ENCODE peak calls at places on chromosomes 2 and 18, in four cellular contexts. B is activated T-helper 1 cell treated with anti-CD3 and anti-CD28 coated beads, Interleukin-2, amount 50 U/mL, for 16 hours; T is NCI-H345; U is fibroblast of mammary gland. C is an unnamed sample.

GRCh38 chr18:60174832-60175231 is 197.7 kb downstream of the MC4R start:
- DNase-seq in B (no peak), T (no peak), U (no peak), C (no peak)

GRCh38 chr2:216090369-216090786 is 8.7 kb downstream of the TMEM169 start:
- DNase-seq in B (no peak), T (no peak), U (no peak), C (no peak)

GRCh38 chr18:21484851-21485636 is 115.5 kb downstream of the ESCO1 start:
- DNase-seq in B (no peak), T (no peak), U (peak), C (no peak)

GRCh38 chr2:47043891-47044239 is 111.2 kb downstream of the STPG4 start:
- DNase-seq in B (no peak), T (peak), U (no peak), C (no peak)

GRCh38 chr2:171185941-171186340 is 25.2 kb upstream of the TLK1 start:
- DNase-seq in B (no peak), T (no peak), U (peak), C (no peak)

GRCh38 chr2:221546505-221547225 is 25.4 kb downstream of the EPHA4 start:
- DNase-seq in B (no peak), T (no peak), U (no peak), C (no peak)

GRCh38 chr2:183079335-183079775 is 808 bp downstream of the DUSP19 start:
- DNase-seq in B (no peak), T (no peak), U (peak), C (no peak)

GRCh38 chr18:55504808-55505207 is 83.2 kb downstream of the TCF4 start:
- DNase-seq in B (no peak), T (no peak), U (no peak), C (no peak)

GRCh38 chr2:146241023-146241422 is 1603.8 kb upstream of the ACVR2A start:
- DNase-seq in B (no peak), T (no peak), U (no peak), C (no peak)

GRCh38 chr2:71428472-71429383 is 24.6 kb upstream of the DYSF start:
- DNase-seq in B (no peak), T (no peak), U (no peak), C (no peak)

GRCh38 chr18:76432274-76432755 is 62.7 kb downstream of the ZNF516 start:
- DNase-seq in B (no peak), T (no peak), U (no peak), C (no peak)

GRCh38 chr2:221671515-221671914 is 99.4 kb upstream of the EPHA4 start:
- DNase-seq in B (no peak), T (no peak), U (peak), C (no peak)

GRCh38 chr2:20650412-20650879 is 452 bp downstream of the HS1BP3 start:
- DNase-seq in B (no peak), T (peak), U (peak), C (peak)

GRCh38 chr2:239008004-239008403 is 160.1 kb downstream of the TWIST2 start:
- DNase-seq in B (no peak), T (no peak), U (no peak), C (no peak)

GRCh38 chr18:49764032-49764431 is 49.3 kb downstream of the ACAA2 start:
- DNase-seq in B (no peak), T (no peak), U (peak), C (no peak)

GRCh38 chr2:216131175-216131926 is 22.2 kb downstream of the XRCC5 start:
- DNase-seq in B (no peak), T (no peak), U (no peak), C (no peak)

GRCh38 chr2:38260469-38260868 is 116.6 kb downstream of the ATL2 start:
- DNase-seq in B (no peak), T (no peak), U (no peak), C (no peak)

GRCh38 chr2:96249654-96250053 is 16.1 kb downstream of the TMEM127 start:
- DNase-seq in B (no peak), T (no peak), U (peak), C (no peak)

GRCh38 chr2:233832869-233833812 is 21.2 kb downstream of the HJURP start:
- DNase-seq in B (no peak), T (peak), U (peak), C (no peak)

GRCh38 chr2:172554352-172555271 is 1.3 kb upstream of the PDK1 start:
- DNase-seq in B (no peak), T (peak), U (no peak), C (no peak)

GRCh38 chr18:50138181-50139064 is 56.5 kb downstream of the MYO5B start:
- DNase-seq in B (no peak), T (no peak), U (no peak), C (no peak)

GRCh38 chr2:44246436-44246835 is 28.8 kb upstream of the SLC3A1 start:
- DNase-seq in B (no peak), T (no peak), U (no peak), C (no peak)

GRCh38 chr2:200677721-200678532 is 92.1 kb downstream of the AOX1 start:
- DNase-seq in B (no peak), T (no peak), U (peak), C (no peak)

GRCh38 chr2:83017366-83018090 is 1441.6 kb downstream of the SUCLG1 start:
- DNase-seq in B (no peak), T (no peak), U (no peak), C (no peak)

GRCh38 chr2:183919167-183919566 is 679.2 kb upstream of the ZNF804A start:
- DNase-seq in B (no peak), T (no peak), U (no peak), C (no peak)

GRCh38 chr18:49768051-49768391 is 45.3 kb downstream of the ACAA2 start:
- DNase-seq in B (no peak), T (peak), U (peak), C (no peak)

GRCh38 chr2:121151311-121152109 is 133.5 kb downstream of the TFCP2L1 start:
- DNase-seq in B (no peak), T (no peak), U (no peak), C (no peak)

GRCh38 chr2:12005886-12006681 is 259.7 kb downstream of the LPIN1 start:
- DNase-seq in B (peak), T (peak), U (peak), C (peak)

GRCh38 chr18:5150888-5151287 is 46.2 kb downstream of the AKAIN1 start:
- DNase-seq in B (no peak), T (no peak), U (no peak), C (no peak)

GRCh38 chr2:232419245-232420072 is 12.8 kb downstream of the ALPG start:
- DNase-seq in B (no peak), T (no peak), U (no peak), C (no peak)

C was measured in CD4-positive, alpha-beta memory T cell.